ENCODE peak calls at places on chromosomes 6 and 20, in ten cellular contexts. One of them, this sample, is unnamed.

GRCh38 chr6:49698538-49699205 is 14.7 kb downstream of the CRISP2 start:
- DNase-seq in GM12865: no peak
- DNase-seq in astrocyte: no peak
- DNase-seq in stomach: no peak
- DNase-seq in NAMALWA: no peak
- DNase-seq in activated T-helper 1 cell treated with anti-CD3 and anti-CD28 coated beads, Interleukin-12 subunit alpha, Interleukin-12 subunit beta, Interleukin-2, Interleukin-4 antibody, amounts not matched to agents 30 ng/mL and 10 ng/mL and 1 ng/mL, durations not matched to agents 14 hours and 24 hours and 36 hours: no peak
- DNase-seq in activated naive CD4-positive, alpha-beta T cell treated with anti-CD3 and anti-CD28 coated beads for 36 hours: no peak
- DNase-seq in hepatocyte: no peak
- DNase-seq in A172: no peak
- DNase-seq in sciatic nerve: no peak
- DNase-seq in this sample: no peak

GRCh38 chr6:63351995-63352586 is 32.3 kb upstream of the LGSN start:
- DNase-seq in GM12865: peak
- DNase-seq in astrocyte: peak
- DNase-seq in stomach: no peak
- DNase-seq in NAMALWA: peak
- DNase-seq in activated T-helper 1 cell treated with anti-CD3 and anti-CD28 coated beads, Interleukin-12 subunit alpha, Interleukin-12 subunit beta, Interleukin-2, Interleukin-4 antibody, amounts not matched to agents 30 ng/mL and 10 ng/mL and 1 ng/mL, durations not matched to agents 14 hours and 24 hours and 36 hours: no peak
- DNase-seq in activated naive CD4-positive, alpha-beta T cell treated with anti-CD3 and anti-CD28 coated beads for 36 hours: no peak
- DNase-seq in hepatocyte: peak
- DNase-seq in A172: peak
- DNase-seq in sciatic nerve: no peak
- DNase-seq in this sample: peak

GRCh38 chr20:2224246-2224645 is 71.6 kb upstream of the TGM3 start:
- DNase-seq in GM12865: no peak
- DNase-seq in astrocyte: no peak
- DNase-seq in stomach: no peak
- DNase-seq in NAMALWA: no peak
- DNase-seq in activated T-helper 1 cell treated with anti-CD3 and anti-CD28 coated beads, Interleukin-12 subunit alpha, Interleukin-12 subunit beta, Interleukin-2, Interleukin-4 antibody, amounts not matched to agents 30 ng/mL and 10 ng/mL and 1 ng/mL, durations not matched to agents 14 hours and 24 hours and 36 hours: no peak
- DNase-seq in activated naive CD4-positive, alpha-beta T cell treated with anti-CD3 and anti-CD28 coated beads for 36 hours: no peak
- DNase-seq in hepatocyte: no peak
- DNase-seq in A172: no peak
- DNase-seq in sciatic nerve: no peak
- DNase-seq in this sample: no peak

GRCh38 chr6:139134817-139135577 is at the start of gene HECA:
- DNase-seq in GM12865: peak
- DNase-seq in astrocyte: peak
- DNase-seq in stomach: peak
- DNase-seq in NAMALWA: peak
- DNase-seq in activated T-helper 1 cell treated with anti-CD3 and anti-CD28 coated beads, Interleukin-12 subunit alpha, Interleukin-12 subunit beta, Interleukin-2, Interleukin-4 antibody, amounts not matched to agents 30 ng/mL and 10 ng/mL and 1 ng/mL, durations not matched to agents 14 hours and 24 hours and 36 hours: peak
- DNase-seq in activated naive CD4-positive, alpha-beta T cell treated with anti-CD3 and anti-CD28 coated beads for 36 hours: peak
- DNase-seq in hepatocyte: peak
- DNase-seq in A172: peak
- DNase-seq in sciatic nerve: peak
- DNase-seq in this sample: peak

GRCh38 chr6:9801255-9801757 is 613.6 kb downstream of the TFAP2A start:
- DNase-seq in GM12865: no peak
- DNase-seq in astrocyte: no peak
- DNase-seq in stomach: no peak
- DNase-seq in NAMALWA: no peak
- DNase-seq in activated T-helper 1 cell treated with anti-CD3 and anti-CD28 coated beads, Interleukin-12 subunit alpha, Interleukin-12 subunit beta, Interleukin-2, Interleukin-4 antibody, amounts not matched to agents 30 ng/mL and 10 ng/mL and 1 ng/mL, durations not matched to agents 14 hours and 24 hours and 36 hours: no peak
- DNase-seq in activated naive CD4-positive, alpha-beta T cell treated with anti-CD3 and anti-CD28 coated beads for 36 hours: no peak
- DNase-seq in hepatocyte: no peak
- DNase-seq in A172: no peak
- DNase-seq in sciatic nerve: no peak
- DNase-seq in this sample: peak

GRCh38 chr6:3239110-3239830 is 11.8 kb upstream of the TUBB2B start:
- DNase-seq in GM12865: no peak
- DNase-seq in astrocyte: no peak
- DNase-seq in stomach: no peak
- DNase-seq in NAMALWA: no peak
- DNase-seq in activated T-helper 1 cell treated with anti-CD3 and anti-CD28 coated beads, Interleukin-12 subunit alpha, Interleukin-12 subunit beta, Interleukin-2, Interleukin-4 antibody, amounts not matched to agents 30 ng/mL and 10 ng/mL and 1 ng/mL, durations not matched to agents 14 hours and 24 hours and 36 hours: no peak
- DNase-seq in activated naive CD4-positive, alpha-beta T cell treated with anti-CD3 and anti-CD28 coated beads for 36 hours: no peak
- DNase-seq in hepatocyte: no peak
- DNase-seq in A172: no peak
- DNase-seq in sciatic nerve: peak
- DNase-seq in this sample: no peak

GRCh38 chr6:159645659-159646058 is 47.4 kb downstream of the SOD2 start:
- DNase-seq in GM12865: no peak
- DNase-seq in astrocyte: no peak
- DNase-seq in stomach: no peak
- DNase-seq in NAMALWA: no peak
- DNase-seq in activated T-helper 1 cell treated with anti-CD3 and anti-CD28 coated beads, Interleukin-12 subunit alpha, Interleukin-12 subunit beta, Interleukin-2, Interleukin-4 antibody, amounts not matched to agents 30 ng/mL and 10 ng/mL and 1 ng/mL, durations not matched to agents 14 hours and 24 hours and 36 hours: no peak
- DNase-seq in activated naive CD4-positive, alpha-beta T cell treated with anti-CD3 and anti-CD28 coated beads for 36 hours: no peak
- DNase-seq in hepatocyte: no peak
- DNase-seq in A172: no peak
- DNase-seq in sciatic nerve: no peak
- DNase-seq in this sample: no peak

GRCh38 chr6:40011844-40012243 is 77.6 kb upstream of the MOCS1 start:
- DNase-seq in GM12865: no peak
- DNase-seq in astrocyte: no peak
- DNase-seq in stomach: no peak
- DNase-seq in NAMALWA: no peak
- DNase-seq in activated T-helper 1 cell treated with anti-CD3 and anti-CD28 coated beads, Interleukin-12 subunit alpha, Interleukin-12 subunit beta, Interleukin-2, Interleukin-4 antibody, amounts not matched to agents 30 ng/mL and 10 ng/mL and 1 ng/mL, durations not matched to agents 14 hours and 24 hours and 36 hours: no peak
- DNase-seq in activated naive CD4-positive, alpha-beta T cell treated with anti-CD3 and anti-CD28 coated beads for 36 hours: no peak
- DNase-seq in hepatocyte: no peak
- DNase-seq in A172: no peak
- DNase-seq in sciatic nerve: no peak
- DNase-seq in this sample: no peak

GRCh38 chr6:34182751-34183531 is 37.1 kb upstream of the GRM4 start:
- DNase-seq in GM12865: peak
- DNase-seq in astrocyte: no peak
- DNase-seq in stomach: peak
- DNase-seq in NAMALWA: peak
- DNase-seq in activated T-helper 1 cell treated with anti-CD3 and anti-CD28 coated beads, Interleukin-12 subunit alpha, Interleukin-12 subunit beta, Interleukin-2, Interleukin-4 antibody, amounts not matched to agents 30 ng/mL and 10 ng/mL and 1 ng/mL, durations not matched to agents 14 hours and 24 hours and 36 hours: peak
- DNase-seq in activated naive CD4-positive, alpha-beta T cell treated with anti-CD3 and anti-CD28 coated beads for 36 hours: peak
- DNase-seq in hepatocyte: no peak
- DNase-seq in A172: no peak
- DNase-seq in sciatic nerve: peak
- DNase-seq in this sample: no peak

GRCh38 chr6:41428995-41429417 is 93.6 kb downstream of the NCR2 start:
- DNase-seq in GM12865: no peak
- DNase-seq in astrocyte: peak
- DNase-seq in stomach: no peak
- DNase-seq in NAMALWA: no peak
- DNase-seq in activated T-helper 1 cell treated with anti-CD3 and anti-CD28 coated beads, Interleukin-12 subunit alpha, Interleukin-12 subunit beta, Interleukin-2, Interleukin-4 antibody, amounts not matched to agents 30 ng/mL and 10 ng/mL and 1 ng/mL, durations not matched to agents 14 hours and 24 hours and 36 hours: no peak
- DNase-seq in activated naive CD4-positive, alpha-beta T cell treated with anti-CD3 and anti-CD28 coated beads for 36 hours: peak
- DNase-seq in hepatocyte: peak
- DNase-seq in A172: peak
- DNase-seq in sciatic nerve: peak
- DNase-seq in this sample: peak

GRCh38 chr6:55636406-55637102 is 57.6 kb upstream of the HMGCLL1 start:
- DNase-seq in GM12865: no peak
- DNase-seq in astrocyte: peak
- DNase-seq in stomach: no peak
- DNase-seq in NAMALWA: no peak
- DNase-seq in activated T-helper 1 cell treated with anti-CD3 and anti-CD28 coated beads, Interleukin-12 subunit alpha, Interleukin-12 subunit beta, Interleukin-2, Interleukin-4 antibody, amounts not matched to agents 30 ng/mL and 10 ng/mL and 1 ng/mL, durations not matched to agents 14 hours and 24 hours and 36 hours: no peak
- DNase-seq in activated naive CD4-positive, alpha-beta T cell treated with anti-CD3 and anti-CD28 coated beads for 36 hours: no peak
- DNase-seq in hepatocyte: peak
- DNase-seq in A172: no peak
- DNase-seq in sciatic nerve: no peak
- DNase-seq in this sample: peak

GRCh38 chr20:36836591-36837329 is 39.2 kb upstream of the TLDC2 start:
- DNase-seq in GM12865: peak
- DNase-seq in astrocyte: no peak
- DNase-seq in stomach: peak
- DNase-seq in NAMALWA: peak
- DNase-seq in activated T-helper 1 cell treated with anti-CD3 and anti-CD28 coated beads, Interleukin-12 subunit alpha, Interleukin-12 subunit beta, Interleukin-2, Interleukin-4 antibody, amounts not matched to agents 30 ng/mL and 10 ng/mL and 1 ng/mL, durations not matched to agents 14 hours and 24 hours and 36 hours: peak
- DNase-seq in activated naive CD4-positive, alpha-beta T cell treated with anti-CD3 and anti-CD28 coated beads for 36 hours: peak
- DNase-seq in hepatocyte: peak
- DNase-seq in A172: peak
- DNase-seq in sciatic nerve: no peak
- DNase-seq in this sample: peak

GRCh38 chr20:45433316-45433715 is 17.4 kb downstream of the PIGT start:
- DNase-seq in GM12865: no peak
- DNase-seq in astrocyte: peak
- DNase-seq in stomach: no peak
- DNase-seq in NAMALWA: no peak
- DNase-seq in activated T-helper 1 cell treated with anti-CD3 and anti-CD28 coated beads, Interleukin-12 subunit alpha, Interleukin-12 subunit beta, Interleukin-2, Interleukin-4 antibody, amounts not matched to agents 30 ng/mL and 10 ng/mL and 1 ng/mL, durations not matched to agents 14 hours and 24 hours and 36 hours: no peak
- DNase-seq in activated naive CD4-positive, alpha-beta T cell treated with anti-CD3 and anti-CD28 coated beads for 36 hours: no peak
- DNase-seq in hepatocyte: no peak
- DNase-seq in A172: peak
- DNase-seq in sciatic nerve: no peak
- DNase-seq in this sample: peak

GRCh38 chr6:98836025-98836961 is 1.9 kb downstream of the POU3F2 start:
- DNase-seq in GM12865: no peak
- DNase-seq in astrocyte: no peak
- DNase-seq in stomach: no peak
- DNase-seq in NAMALWA: no peak
- DNase-seq in activated T-helper 1 cell treated with anti-CD3 and anti-CD28 coated beads, Interleukin-12 subunit alpha, Interleukin-12 subunit beta, Interleukin-2, Interleukin-4 antibody, amounts not matched to agents 30 ng/mL and 10 ng/mL and 1 ng/mL, durations not matched to agents 14 hours and 24 hours and 36 hours: no peak
- DNase-seq in activated naive CD4-positive, alpha-beta T cell treated with anti-CD3 and anti-CD28 coated beads for 36 hours: no peak
- DNase-seq in hepatocyte: no peak
- DNase-seq in A172: no peak
- DNase-seq in sciatic nerve: no peak
- DNase-seq in this sample: no peak

GRCh38 chr6:31829633-31830492 is 2.3 kb downstream of the HSPA1B start:
- DNase-seq in GM12865: peak
- DNase-seq in astrocyte: no peak
- DNase-seq in stomach: no peak
- DNase-seq in NAMALWA: peak
- DNase-seq in activated T-helper 1 cell treated with anti-CD3 and anti-CD28 coated beads, Interleukin-12 subunit alpha, Interleukin-12 subunit beta, Interleukin-2, Interleukin-4 antibody, amounts not matched to agents 30 ng/mL and 10 ng/mL and 1 ng/mL, durations not matched to agents 14 hours and 24 hours and 36 hours: no peak
- DNase-seq in activated naive CD4-positive, alpha-beta T cell treated with anti-CD3 and anti-CD28 coated beads for 36 hours: no peak
- DNase-seq in hepatocyte: peak
- DNase-seq in A172: peak
- DNase-seq in sciatic nerve: no peak
- DNase-seq in this sample: peak

GRCh38 chr20:47466193-47466592 is 35.5 kb upstream of the NCOA3 start:
- DNase-seq in GM12865: no peak
- DNase-seq in astrocyte: no peak
- DNase-seq in stomach: no peak
- DNase-seq in NAMALWA: no peak
- DNase-seq in activated T-helper 1 cell treated with anti-CD3 and anti-CD28 coated beads, Interleukin-12 subunit alpha, Interleukin-12 subunit beta, Interleukin-2, Interleukin-4 antibody, amounts not matched to agents 30 ng/mL and 10 ng/mL and 1 ng/mL, durations not matched to agents 14 hours and 24 hours and 36 hours: no peak
- DNase-seq in activated naive CD4-positive, alpha-beta T cell treated with anti-CD3 and anti-CD28 coated beads for 36 hours: no peak
- DNase-seq in hepatocyte: no peak
- DNase-seq in A172: no peak
- DNase-seq in sciatic nerve: no peak
- DNase-seq in this sample: no peak

GRCh38 chr6:127841811-127842210 is 59.0 kb downstream of the THEMIS start:
- DNase-seq in GM12865: no peak
- DNase-seq in astrocyte: peak
- DNase-seq in stomach: no peak
- DNase-seq in NAMALWA: no peak
- DNase-seq in activated T-helper 1 cell treated with anti-CD3 and anti-CD28 coated beads, Interleukin-12 subunit alpha, Interleukin-12 subunit beta, Interleukin-2, Interleukin-4 antibody, amounts not matched to agents 30 ng/mL and 10 ng/mL and 1 ng/mL, durations not matched to agents 14 hours and 24 hours and 36 hours: no peak
- DNase-seq in activated naive CD4-positive, alpha-beta T cell treated with anti-CD3 and anti-CD28 coated beads for 36 hours: no peak
- DNase-seq in hepatocyte: no peak
- DNase-seq in A172: no peak
- DNase-seq in sciatic nerve: no peak
- DNase-seq in this sample: peak

GRCh38 chr6:7264686-7265384 is 48.2 kb downstream of the SSR1 start:
- DNase-seq in GM12865: no peak
- DNase-seq in astrocyte: no peak
- DNase-seq in stomach: peak
- DNase-seq in NAMALWA: no peak
- DNase-seq in activated T-helper 1 cell treated with anti-CD3 and anti-CD28 coated beads, Interleukin-12 subunit alpha, Interleukin-12 subunit beta, Interleukin-2, Interleukin-4 antibody, amounts not matched to agents 30 ng/mL and 10 ng/mL and 1 ng/mL, durations not matched to agents 14 hours and 24 hours and 36 hours: no peak
- DNase-seq in activated naive CD4-positive, alpha-beta T cell treated with anti-CD3 and anti-CD28 coated beads for 36 hours: no peak
- DNase-seq in hepatocyte: no peak
- DNase-seq in A172: no peak
- DNase-seq in sciatic nerve: no peak
- DNase-seq in this sample: no peak

GRCh38 chr6:159959976-159960384 is 8.9 kb upstream of the IGF2R start:
- DNase-seq in GM12865: no peak
- DNase-seq in astrocyte: no peak
- DNase-seq in stomach: no peak
- DNase-seq in NAMALWA: no peak
- DNase-seq in activated T-helper 1 cell treated with anti-CD3 and anti-CD28 coated beads, Interleukin-12 subunit alpha, Interleukin-12 subunit beta, Interleukin-2, Interleukin-4 antibody, amounts not matched to agents 30 ng/mL and 10 ng/mL and 1 ng/mL, durations not matched to agents 14 hours and 24 hours and 36 hours: no peak
- DNase-seq in activated naive CD4-positive, alpha-beta T cell treated with anti-CD3 and anti-CD28 coated beads for 36 hours: no peak
- DNase-seq in hepatocyte: no peak
- DNase-seq in A172: no peak
- DNase-seq in sciatic nerve: no peak
- DNase-seq in this sample: peak

GRCh38 chr6:57158658-57159057 is 13.5 kb upstream of the BAG2 start:
- DNase-seq in GM12865: no peak
- DNase-seq in astrocyte: no peak
- DNase-seq in stomach: no peak
- DNase-seq in NAMALWA: no peak
- DNase-seq in activated T-helper 1 cell treated with anti-CD3 and anti-CD28 coated beads, Interleukin-12 subunit alpha, Interleukin-12 subunit beta, Interleukin-2, Interleukin-4 antibody, amounts not matched to agents 30 ng/mL and 10 ng/mL and 1 ng/mL, durations not matched to agents 14 hours and 24 hours and 36 hours: no peak
- DNase-seq in activated naive CD4-positive, alpha-beta T cell treated with anti-CD3 and anti-CD28 coated beads for 36 hours: no peak
- DNase-seq in hepatocyte: no peak
- DNase-seq in A172: no peak
- DNase-seq in sciatic nerve: no peak
- DNase-seq in this sample: peak

GRCh38 chr6:42010185-42010872 is 40.0 kb upstream of the TAF8 start:
- DNase-seq in GM12865: peak
- DNase-seq in astrocyte: no peak
- DNase-seq in stomach: peak
- DNase-seq in NAMALWA: peak
- DNase-seq in activated T-helper 1 cell treated with anti-CD3 and anti-CD28 coated beads, Interleukin-12 subunit alpha, Interleukin-12 subunit beta, Interleukin-2, Interleukin-4 antibody, amounts not matched to agents 30 ng/mL and 10 ng/mL and 1 ng/mL, durations not matched to agents 14 hours and 24 hours and 36 hours: no peak
- DNase-seq in activated naive CD4-positive, alpha-beta T cell treated with anti-CD3 and anti-CD28 coated beads for 36 hours: peak
- DNase-seq in hepatocyte: no peak
- DNase-seq in A172: peak
- DNase-seq in sciatic nerve: no peak
- DNase-seq in this sample: no peak

GRCh38 chr6:139981810-139982550 is 607.5 kb upstream of the CITED2 start:
- DNase-seq in GM12865: peak
- DNase-seq in astrocyte: peak
- DNase-seq in stomach: no peak
- DNase-seq in NAMALWA: peak
- DNase-seq in activated T-helper 1 cell treated with anti-CD3 and anti-CD28 coated beads, Interleukin-12 subunit alpha, Interleukin-12 subunit beta, Interleukin-2, Interleukin-4 antibody, amounts not matched to agents 30 ng/mL and 10 ng/mL and 1 ng/mL, durations not matched to agents 14 hours and 24 hours and 36 hours: no peak
- DNase-seq in activated naive CD4-positive, alpha-beta T cell treated with anti-CD3 and anti-CD28 coated beads for 36 hours: no peak
- DNase-seq in hepatocyte: peak
- DNase-seq in A172: no peak
- DNase-seq in sciatic nerve: no peak
- DNase-seq in this sample: peak

GRCh38 chr6:41073968-41074691 is 1.4 kb downstream of the NFYA start:
- DNase-seq in GM12865: peak
- DNase-seq in astrocyte: peak
- DNase-seq in stomach: no peak
- DNase-seq in NAMALWA: peak
- DNase-seq in activated T-helper 1 cell treated with anti-CD3 and anti-CD28 coated beads, Interleukin-12 subunit alpha, Interleukin-12 subunit beta, Interleukin-2, Interleukin-4 antibody, amounts not matched to agents 30 ng/mL and 10 ng/mL and 1 ng/mL, durations not matched to agents 14 hours and 24 hours and 36 hours: peak
- DNase-seq in activated naive CD4-positive, alpha-beta T cell treated with anti-CD3 and anti-CD28 coated beads for 36 hours: no peak
- DNase-seq in hepatocyte: peak
- DNase-seq in A172: peak
- DNase-seq in sciatic nerve: no peak
- DNase-seq in this sample: peak

GRCh38 chr20:59159822-59160740 is 3.5 kb upstream of the ZNF831 start:
- DNase-seq in GM12865: no peak
- DNase-seq in astrocyte: no peak
- DNase-seq in stomach: no peak
- DNase-seq in NAMALWA: peak
- DNase-seq in activated T-helper 1 cell treated with anti-CD3 and anti-CD28 coated beads, Interleukin-12 subunit alpha, Interleukin-12 subunit beta, Interleukin-2, Interleukin-4 antibody, amounts not matched to agents 30 ng/mL and 10 ng/mL and 1 ng/mL, durations not matched to agents 14 hours and 24 hours and 36 hours: no peak
- DNase-seq in activated naive CD4-positive, alpha-beta T cell treated with anti-CD3 and anti-CD28 coated beads for 36 hours: peak
- DNase-seq in hepatocyte: no peak
- DNase-seq in A172: no peak
- DNase-seq in sciatic nerve: no peak
- DNase-seq in this sample: no peak

GRCh38 chr20:48784273-48784641 is 43.5 kb downstream of the PREX1 start:
- DNase-seq in GM12865: peak
- DNase-seq in astrocyte: no peak
- DNase-seq in stomach: no peak
- DNase-seq in NAMALWA: no peak
- DNase-seq in activated T-helper 1 cell treated with anti-CD3 and anti-CD28 coated beads, Interleukin-12 subunit alpha, Interleukin-12 subunit beta, Interleukin-2, Interleukin-4 antibody, amounts not matched to agents 30 ng/mL and 10 ng/mL and 1 ng/mL, durations not matched to agents 14 hours and 24 hours and 36 hours: no peak
- DNase-seq in activated naive CD4-positive, alpha-beta T cell treated with anti-CD3 and anti-CD28 coated beads for 36 hours: no peak
- DNase-seq in hepatocyte: no peak
- DNase-seq in A172: no peak
- DNase-seq in sciatic nerve: no peak
- DNase-seq in this sample: no peak

GRCh38 chr6:90493332-90493731 is 93.5 kb downstream of the MAP3K7 start:
- DNase-seq in GM12865: no peak
- DNase-seq in astrocyte: peak
- DNase-seq in stomach: no peak
- DNase-seq in NAMALWA: no peak
- DNase-seq in activated T-helper 1 cell treated with anti-CD3 and anti-CD28 coated beads, Interleukin-12 subunit alpha, Interleukin-12 subunit beta, Interleukin-2, Interleukin-4 antibody, amounts not matched to agents 30 ng/mL and 10 ng/mL and 1 ng/mL, durations not matched to agents 14 hours and 24 hours and 36 hours: no peak
- DNase-seq in activated naive CD4-positive, alpha-beta T cell treated with anti-CD3 and anti-CD28 coated beads for 36 hours: no peak
- DNase-seq in hepatocyte: no peak
- DNase-seq in A172: peak
- DNase-seq in sciatic nerve: no peak
- DNase-seq in this sample: peak

GRCh38 chr20:9600562-9600961 is 86.2 kb downstream of the LAMP5 start:
- DNase-seq in GM12865: no peak
- DNase-seq in astrocyte: no peak
- DNase-seq in stomach: no peak
- DNase-seq in NAMALWA: no peak
- DNase-seq in activated T-helper 1 cell treated with anti-CD3 and anti-CD28 coated beads, Interleukin-12 subunit alpha, Interleukin-12 subunit beta, Interleukin-2, Interleukin-4 antibody, amounts not matched to agents 30 ng/mL and 10 ng/mL and 1 ng/mL, durations not matched to agents 14 hours and 24 hours and 36 hours: no peak
- DNase-seq in activated naive CD4-positive, alpha-beta T cell treated with anti-CD3 and anti-CD28 coated beads for 36 hours: no peak
- DNase-seq in hepatocyte: no peak
- DNase-seq in A172: no peak
- DNase-seq in sciatic nerve: no peak
- DNase-seq in this sample: no peak

GRCh38 chr20:35600176-35600995 is 15.2 kb upstream of the SPAG4 start:
- DNase-seq in GM12865: no peak
- DNase-seq in astrocyte: no peak
- DNase-seq in stomach: no peak
- DNase-seq in NAMALWA: no peak
- DNase-seq in activated T-helper 1 cell treated with anti-CD3 and anti-CD28 coated beads, Interleukin-12 subunit alpha, Interleukin-12 subunit beta, Interleukin-2, Interleukin-4 antibody, amounts not matched to agents 30 ng/mL and 10 ng/mL and 1 ng/mL, durations not matched to agents 14 hours and 24 hours and 36 hours: no peak
- DNase-seq in activated naive CD4-positive, alpha-beta T cell treated with anti-CD3 and anti-CD28 coated beads for 36 hours: no peak
- DNase-seq in hepatocyte: no peak
- DNase-seq in A172: no peak
- DNase-seq in sciatic nerve: no peak
- DNase-seq in this sample: no peak